ENCODE peak calls at places on chromosomes 13 and 19, in ten cellular contexts. Y is thyroid gland, A is transverse colon, G is heart left ventricle, Q is uterus, C is gastrocnemius medialis, X is spleen, S is adrenal gland, H is HepG2, R is IMR-90. B is an unnamed sample. For H3K27me3, the result is how much of the 10 kb centered on the place peaks cover.

GRCh38 chr19:3142292-3142670 is 6.4 kb downstream of the GNA15 start:
- DNase-seq in S (peak), H (no peak), Y (no peak), X (no peak), A (no peak), C (no peak), Q (no peak), R (peak), G (no peak), B (no peak)

GRCh38 chr13:72122661-72123060 is 255.7 kb upstream of the DACH1 start:
- DNase-seq in R (no peak), Y (no peak), G (no peak), X (no peak), H (no peak), Q (no peak), S (no peak), A (no peak), C (no peak), B (no peak)

GRCh38 chr19:48509467-48510194 is 2.0 kb downstream of the LMTK3 start:
- DNase-seq in X (no peak), Y (no peak), R (no peak), Q (no peak), G (no peak), C (no peak), A (no peak), H (no peak), S (no peak), B (peak)

GRCh38 chr13:40126301-40127085 is 471.0 kb downstream of the COG6 start:
- DNase-seq in S (no peak), C (no peak), A (no peak), R (no peak), X (no peak), Y (no peak), Q (no peak), H (no peak), G (no peak), B (no peak)

GRCh38 chr13:30982506-30982905 is 50.0 kb downstream of the TEX26 start:
- DNase-seq in H (no peak), S (no peak), Y (no peak), C (no peak), X (no peak), G (no peak), R (no peak), Q (no peak), A (no peak), B (no peak)

GRCh38 chr13:75544681-75545333 is 4.8 kb upstream of the UCHL3 start:
- DNase-seq in G (no peak), X (no peak), S (peak), Y (peak), C (no peak), A (no peak), H (peak), R (peak), Q (no peak), B (no peak)

GRCh38 chr19:41999071-41999877 is 5.2 kb upstream of the ATP1A3 start:
- DNase-seq in S (no peak), Y (no peak), G (no peak), A (no peak), R (no peak), X (no peak), C (no peak), H (no peak), Q (no peak), B (no peak)

GRCh38 chr13:27425918-27426630 is 1.7 kb downstream of the GTF3A start:
- DNase-seq in Y (peak), S (peak), H (peak), Q (peak), G (peak), X (peak), R (peak), C (peak), A (peak), B (peak)

GRCh38 chr13:47433461-47434005 is 536.7 kb upstream of the HTR2A start:
- DNase-seq in C (no peak), H (no peak), A (no peak), X (no peak), R (peak), Q (no peak), G (no peak), S (no peak), Y (no peak), B (no peak)

GRCh38 chr13:105918842-105919741 is 616.4 kb downstream of the EFNB2 start:
- DNase-seq in Q (no peak), A (peak), G (no peak), R (peak), H (peak), C (no peak), S (peak), X (no peak), Y (no peak), B (no peak)

GRCh38 chr13:114328595-114328994 is 14.3 kb downstream of the CHAMP1 start:
- DNase-seq in S (no peak), Q (no peak), X (no peak), C (no peak), G (no peak), H (no peak), Y (no peak), A (no peak), R (no peak), B (no peak)

GRCh38 chr13:94548382-94549240 is 47.3 kb downstream of the TGDS start:
- DNase-seq in G (no peak), Y (peak), H (peak), A (peak), C (peak), S (peak), Q (peak), X (peak), R (peak), B (peak)

GRCh38 chr13:50370303-50370950 is 355.2 kb downstream of the KCNRG start:
- DNase-seq in X (no peak), A (no peak), Q (no peak), H (no peak), S (no peak), G (no peak), R (no peak), C (no peak), Y (no peak), B (no peak)

GRCh38 chr13:23325191-23325590 is 108.3 kb downstream of the SACS start:
- DNase-seq in G (no peak), A (no peak), H (peak), X (no peak), R (no peak), C (no peak), Q (no peak), Y (no peak), S (no peak), B (no peak)

GRCh38 chr13:41061914-41062837 is 867 bp downstream of the WBP4 start:
- DNase-seq in Q (no peak), H (no peak), R (peak), A (no peak), S (no peak), C (no peak), X (no peak), G (no peak), Y (no peak), B (no peak)

GRCh38 chr19:15136234-15136954 is 29.2 kb downstream of the SYDE1 start:
- DNase-seq in X (no peak), R (peak), C (no peak), H (no peak), G (no peak), Y (no peak), A (no peak), Q (no peak), S (no peak), B (no peak)

GRCh38 chr13:24691381-24691780 is 11.2 kb downstream of the ATP12A start:
- DNase-seq in Y (no peak), Q (no peak), A (no peak), R (no peak), C (no peak), H (no peak), S (no peak), X (no peak), G (no peak), B (no peak)

GRCh38 chr19:58381460-58382220 is 810 bp upstream of the ZNF837 start:
- DNase-seq in A (no peak), X (peak), G (no peak), R (no peak), H (no peak), C (no peak), Y (no peak), Q (no peak), S (no peak), B (peak)

GRCh38 chr13:55554741-55555140 is 1586.0 kb upstream of the PRR20A start:
- DNase-seq in Q (no peak), X (no peak), A (no peak), H (no peak), G (no peak), S (no peak), C (no peak), R (no peak), Y (no peak), B (no peak)

GRCh38 chr13:60230593-60230992 is 66.9 kb upstream of the DIAPH3 start:
- DNase-seq in S (no peak), Q (no peak), X (no peak), R (peak), C (no peak), H (no peak), G (no peak), Y (no peak), A (no peak), B (no peak)

GRCh38 chr13:75299913-75300862 is 181.8 kb downstream of the TBC1D4 start:
- DNase-seq in H (no peak), R (peak), X (no peak), Y (no peak), Q (no peak), S (no peak), C (no peak), A (no peak), G (no peak), B (no peak)

GRCh38 chr19:15123900-15124299 is 16.7 kb downstream of the SYDE1 start:
- DNase-seq in A (peak), Y (peak), Q (no peak), C (peak), X (no peak), G (peak), R (no peak), H (no peak), S (peak), B (no peak)

GRCh38 chr19:42294471-42295137 is 7.3 kb upstream of the PRR19 start:
- DNase-seq in Q (no peak), A (no peak), G (no peak), C (no peak), S (no peak), R (no peak), H (no peak), Y (no peak), X (no peak), B (no peak)

GRCh38 chr19:15014579-15014978 is 34.7 kb upstream of the CASP14 start:
- DNase-seq in R (no peak), H (no peak), Q (no peak), A (no peak), X (no peak), Y (no peak), G (no peak), C (no peak), S (no peak), B (no peak)

GRCh38 chr13:102651892-102652291 is 43.0 kb downstream of the METTL21C start:
- DNase-seq in X (no peak), Q (peak), A (no peak), Y (peak), S (no peak), H (no peak), C (no peak), G (no peak), R (peak), B (no peak)

GRCh38 chr13:97275265-97275664 is 53.1 kb downstream of the MBNL2 start:
- DNase-seq in C (no peak), H (peak), G (peak), Q (no peak), S (no peak), X (no peak), A (no peak), R (peak), Y (no peak), B (no peak)

GRCh38 chr19:5567971-5568407 is 236 bp upstream of the TINCR start:
- DNase-seq in X (no peak), Q (no peak), A (peak), Y (no peak), G (no peak), H (no peak), R (no peak), C (no peak), S (no peak), B (no peak)

DNA sequence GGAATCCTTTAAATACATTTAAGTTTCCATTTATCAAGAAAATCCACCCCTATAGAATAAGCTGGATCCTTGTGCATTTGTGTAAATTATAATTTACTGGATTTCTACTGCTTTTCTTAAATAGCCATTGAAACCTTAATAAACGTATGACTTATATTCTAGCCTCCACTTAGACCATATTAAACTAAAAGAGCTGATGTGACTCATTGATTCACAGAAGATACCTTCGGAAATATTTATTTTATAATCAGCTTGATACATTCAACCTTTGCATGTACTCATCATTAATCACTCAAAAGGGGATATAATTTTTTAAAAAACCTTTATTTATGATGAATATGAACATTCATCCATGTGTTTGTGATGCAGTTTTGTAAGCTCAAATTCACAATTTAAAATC is 136.3 kb downstream of the SPRY2 start:
- DNase-seq in G (no peak), R (peak), S (no peak), X (no peak), C (no peak), A (no peak), H (no peak), Y (no peak), Q (no peak), B (no peak)
- H3K27me3 ChIP-seq in G (under half), R (under half), S (under half), X (under half), C (under half), A (under half), H (under half), Y (under half), Q (under half), B (under half)

DNA sequence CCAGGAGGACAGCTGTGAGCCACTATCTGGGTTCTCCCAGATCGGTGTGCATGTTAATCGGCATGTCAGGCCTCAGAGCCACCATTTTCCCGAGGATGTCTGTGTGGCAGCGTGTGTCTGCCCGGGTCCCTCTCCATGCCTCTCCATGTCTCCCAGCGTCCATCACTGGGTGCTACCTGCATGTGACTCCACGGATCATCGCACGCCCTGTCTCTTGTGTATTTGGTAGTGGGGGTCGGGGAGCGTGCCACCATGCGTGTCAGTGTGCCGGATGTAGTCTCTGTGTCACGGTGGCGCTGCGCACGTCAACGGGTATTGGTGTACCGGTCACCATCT is 5.9 kb downstream of the NFIX start:
- DNase-seq in R (no peak), A (no peak), Q (no peak), X (no peak), Y (no peak), C (no peak), H (no peak), G (no peak), S (no peak), B (peak)
- H3K4me3 ChIP-seq in R (no peak), A (peak), Q (no peak), X (no peak), Y (no peak), C (peak), H (no peak), G (no peak), S (no peak), B (no peak)

DNA sequence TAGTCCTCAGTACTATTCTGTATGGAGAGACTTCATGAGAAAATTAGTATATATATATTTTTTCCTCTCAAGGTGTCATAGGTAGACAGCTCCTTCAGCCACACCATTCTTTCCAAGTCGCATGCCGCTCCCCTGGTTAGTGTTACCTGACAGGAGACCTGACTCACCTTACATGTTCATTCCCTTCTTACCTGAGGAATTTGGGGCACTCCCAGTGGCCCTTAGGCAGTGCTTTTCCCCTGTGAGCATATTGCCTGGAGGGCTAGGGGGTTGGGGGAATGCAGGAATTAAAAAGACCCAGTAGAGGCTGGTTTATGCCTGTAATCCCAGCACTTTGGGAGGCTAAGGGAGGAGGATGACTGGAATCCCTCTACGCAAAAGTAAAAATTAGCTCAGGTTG is 9.0 kb upstream of the ACTN4 start:
- DNase-seq in A (no peak), G (no peak), Y (no peak), Q (no peak), R (no peak), X (no peak), H (no peak), S (no peak), C (no peak), B (no peak)
- TF ChIP-seq POLR2A in A (no peak), G (no peak), Y (no peak), Q (no peak), R (no peak), X (no peak), H (no peak), S (no peak), C (no peak), B (no peak)

GRCh38 chr19:21127001-21127400 is 14.8 kb upstream of the ZNF431 start:
- DNase-seq in A (no peak), C (no peak), G (no peak), X (no peak), R (no peak), S (no peak), Y (no peak), H (no peak), Q (no peak), B (no peak)
- H3K27me3 ChIP-seq in A (under half), C (under half), G (under half), X (under half), R (under half), S (under half), Y (under half), H (under half), Q (under half), B (under half)

GRCh38 chr19:17309198-17309961 is at the start of gene DDA1:
- DNase-seq in Y (peak), H (peak), C (peak), Q (peak), R (peak), X (peak), S (peak), G (peak), A (peak), B (peak)

GRCh38 chr19:17314007-17314589 is 4.7 kb downstream of the DDA1 start:
- DNase-seq in Y (no peak), G (no peak), Q (peak), R (no peak), C (no peak), X (no peak), S (no peak), A (no peak), H (no peak), B (no peak)

GRCh38 chr19:17309962-17310461 is 649 bp downstream of the DDA1 start:
- DNase-seq in S (no peak), Y (no peak), R (no peak), H (no peak), A (no peak), G (no peak), X (no peak), Q (no peak), C (no peak), B (no peak)

GRCh38 chr19:17311455-17312248 is 2.3 kb downstream of the DDA1 start:
- DNase-seq in G (no peak), Y (no peak), S (peak), C (no peak), Q (no peak), H (peak), R (peak), A (no peak), X (no peak), B (no peak)

GRCh38 chr19:17312481-17313113 is 3.2 kb downstream of the DDA1 start:
- DNase-seq in S (no peak), A (no peak), C (no peak), X (no peak), G (no peak), H (no peak), Q (no peak), R (no peak), Y (no peak), B (no peak)
- H3K4me3 ChIP-seq in S (no peak), A (no peak), C (no peak), X (no peak), G (no peak), H (no peak), Q (no peak), R (no peak), Y (no peak), B (no peak)

GRCh38 chr13:45238945-45239795 is 38.3 kb upstream of the KCTD4 start:
- DNase-seq in X (no peak), Q (no peak), S (no peak), H (no peak), G (no peak), A (no peak), R (peak), C (no peak), Y (no peak), B (no peak)

GRCh38 chr13:45242524-45242923 is 41.7 kb upstream of the KCTD4 start:
- DNase-seq in H (no peak), A (no peak), C (no peak), S (no peak), Q (no peak), X (no peak), R (no peak), Y (no peak), G (no peak), B (no peak)

GRCh38 chr13:45243072-45243471 is 42.2 kb upstream of the KCTD4 start:
- DNase-seq in S (no peak), R (no peak), Q (no peak), G (no peak), C (peak), X (no peak), Y (no peak), A (peak), H (no peak), B (no peak)

DNA sequence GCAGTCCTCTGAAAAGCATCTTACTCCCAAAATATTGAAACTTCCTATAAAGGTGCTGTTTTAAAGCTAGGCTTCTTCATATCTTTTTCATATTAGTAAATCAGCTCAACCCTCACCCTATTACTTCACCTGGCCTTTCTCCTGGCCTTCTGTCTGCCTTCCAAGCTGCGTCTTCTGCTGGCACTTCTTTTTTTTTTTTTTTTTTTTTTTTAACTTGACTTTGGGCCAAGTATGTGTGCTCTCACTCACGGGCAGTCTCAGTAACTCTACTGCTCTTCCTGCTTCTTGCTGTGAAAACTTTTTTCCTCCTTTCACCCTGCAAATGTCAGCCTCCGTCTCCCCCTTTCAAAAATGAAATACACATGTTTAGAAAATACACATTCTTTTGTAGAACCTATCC is 41.2 kb upstream of the KCTD4 start:
- DNase-seq in H (no peak), A (peak), R (peak), C (peak), X (no peak), Q (no peak), G (no peak), S (peak), Y (peak), B (no peak)
- TF ChIP-seq POLR2A in H (no peak), A (no peak), R (no peak), C (no peak), X (no peak), Q (no peak), G (no peak), S (no peak), Y (no peak), B (no peak)

GRCh38 chr19:17292301-17293074 is 10.7 kb downstream of the ABHD8 start:
- DNase-seq in R (peak), A (peak), Y (peak), X (peak), G (peak), H (peak), S (peak), Q (peak), C (no peak), B (peak)
- H3K27me3 ChIP-seq in R (under half), A (under half), Y (under half), X (under half), G (under half), H (under half), S (under half), Q (under half), C (under half), B (under half)

B was measured in ovary.